ENCODE peak calls at places on chromosomes 13 and 19, in eight cellular contexts. O is transverse colon, Y is GM12878, F is HepG2, L is breast epithelium, Z is sigmoid colon, U is stomach, S is GM23338. V is an unnamed sample.

GRCh38 chr19:56837492-56837891 is 3.0 kb downstream of the PEG3 start:
- DNase-seq in Z (peak), Y (no peak), O (peak), S (no peak), F (peak), U (peak), L (peak), V (peak)

GRCh38 chr19:18086590-18087138 is at the start of gene IL12RB1:
- DNase-seq in F (no peak), Y (peak), U (peak), S (no peak), Z (no peak), L (no peak), O (peak), V (no peak)

GRCh38 chr13:35475960-35476943 is at the start of gene MAB21L1:
- DNase-seq in S (peak), F (no peak), Y (no peak), L (peak), Z (peak), O (peak), U (peak), V (peak)

GRCh38 chr19:50365434-50366306 is at the start of gene NAPSA:
- DNase-seq in F (no peak), O (no peak), S (no peak), Z (no peak), Y (no peak), L (no peak), U (no peak), V (no peak)

GRCh38 chr13:24630121-24630520 is 50.1 kb upstream of the ATP12A start:
- DNase-seq in O (no peak), L (no peak), F (no peak), S (no peak), Z (no peak), Y (no peak), U (no peak), V (no peak)

GRCh38 chr19:33673258-33673875 is 51.6 kb downstream of the CHST8 start:
- DNase-seq in U (peak), Z (no peak), O (no peak), L (no peak), F (no peak), S (no peak), Y (no peak), V (no peak)

GRCh38 chr19:18128044-18128443 is 24.9 kb upstream of the PIK3R2 start:
- DNase-seq in Y (no peak), O (no peak), L (no peak), F (no peak), Z (no peak), U (no peak), S (no peak), V (no peak)

GRCh38 chr13:40161008-40161694 is 505.3 kb downstream of the FOXO1 start:
- DNase-seq in Y (no peak), S (no peak), U (no peak), L (no peak), O (no peak), F (no peak), Z (no peak), V (no peak)

GRCh38 chr13:39536906-39537305 is 66.1 kb downstream of the LHFPL6 start:
- DNase-seq in O (no peak), U (no peak), L (no peak), S (no peak), Z (no peak), F (no peak), Y (no peak), V (no peak)

GRCh38 chr19:18202759-18203407 is 959 bp downstream of the RAB3A start:
- DNase-seq in Z (peak), Y (no peak), O (peak), L (no peak), U (no peak), F (no peak), S (peak), V (no peak)

GRCh38 chr19:6109947-6110346 is 353 bp downstream of the RFX2 start:
- DNase-seq in Y (no peak), L (no peak), S (peak), F (no peak), O (peak), Z (peak), U (no peak), V (no peak)

GRCh38 chr19:50332264-50333038 is 3.3 kb upstream of the KCNC3 start:
- DNase-seq in O (no peak), U (no peak), F (no peak), Y (no peak), S (peak), Z (no peak), L (peak), V (no peak)

GRCh38 chr13:29758591-29759114 is 91.8 kb downstream of the UBL3 start:
- DNase-seq in L (no peak), Y (peak), Z (no peak), O (peak), F (peak), U (peak), S (no peak), V (no peak)

GRCh38 chr13:97364031-97364430 is 69.9 kb upstream of the RAP2A start:
- DNase-seq in U (no peak), L (no peak), S (no peak), O (no peak), Z (no peak), Y (no peak), F (no peak), V (no peak)

GRCh38 chr13:109816112-109816978 is 30.0 kb upstream of the IRS2 start:
- DNase-seq in S (peak), O (no peak), Z (no peak), F (no peak), L (no peak), Y (no peak), U (no peak), V (no peak)

GRCh38 chr19:19445911-19446361 is 40.5 kb downstream of the GATAD2A start:
- DNase-seq in O (no peak), Y (no peak), Z (no peak), L (no peak), U (no peak), S (no peak), F (no peak), V (no peak)

GRCh38 chr13:110014719-110015118 is 228.3 kb upstream of the IRS2 start:
- DNase-seq in O (no peak), F (no peak), L (no peak), Z (no peak), U (no peak), S (no peak), Y (no peak), V (peak)

GRCh38 chr13:44307255-44307654 is 66.4 kb upstream of the SERP2 start:
- DNase-seq in F (no peak), S (no peak), U (no peak), Y (no peak), O (no peak), Z (no peak), L (no peak), V (no peak)

GRCh38 chr13:105979131-105979530 is 556.3 kb downstream of the EFNB2 start:
- DNase-seq in Y (no peak), O (no peak), S (no peak), L (no peak), U (no peak), F (no peak), Z (no peak), V (no peak)

GRCh38 chr13:91620670-91621141 is 222.3 kb downstream of the GPC5 start:
- DNase-seq in O (no peak), L (no peak), Z (no peak), U (no peak), S (no peak), Y (no peak), F (no peak), V (no peak)

GRCh38 chr13:96984061-96984508 is 10.2 kb downstream of the OXGR1 start:
- DNase-seq in S (peak), F (no peak), U (peak), L (peak), Z (no peak), O (peak), Y (peak), V (peak)

GRCh38 chr13:46759861-46760260 is 37.1 kb downstream of the ESD start:
- DNase-seq in L (no peak), U (no peak), O (peak), F (no peak), Z (no peak), S (no peak), Y (no peak), V (peak)

GRCh38 chr19:991174-991931 is 7.2 kb downstream of the WDR18 start:
- DNase-seq in Z (no peak), S (peak), U (no peak), O (peak), F (no peak), L (no peak), Y (no peak), V (no peak)

DNA sequence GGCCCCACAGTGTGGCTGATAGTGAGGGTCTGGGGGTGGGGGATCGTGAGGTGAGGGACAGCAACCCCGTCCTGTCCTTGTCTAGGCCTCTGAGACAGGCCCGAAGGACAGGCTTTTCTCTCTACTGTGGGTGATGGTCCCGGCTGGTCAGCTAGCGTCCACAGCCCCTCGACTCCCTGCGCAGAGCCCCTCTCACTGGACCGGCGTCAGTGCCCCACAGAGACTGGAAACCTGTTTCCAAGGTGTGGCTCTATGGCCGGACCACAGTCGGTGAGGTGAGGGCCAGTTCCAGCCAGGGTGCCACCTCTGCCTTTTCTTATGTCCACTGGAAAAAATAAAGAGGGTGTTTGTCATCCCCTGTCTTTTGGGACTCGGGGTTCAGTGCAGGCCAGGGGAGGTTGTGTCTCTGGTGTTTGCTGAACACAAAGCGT is 22.6 kb downstream of the ATP11A start:
- DNase-seq in U (no peak), F (no peak), L (no peak), O (no peak), Z (peak), S (no peak), Y (no peak), V (no peak)
- H3K27ac ChIP-seq in U (peak), F (peak), L (peak), O (peak), Z (peak), S (peak), Y (no peak), V (peak)

GRCh38 chr19:41309225-41310030 is 544 bp upstream of the CCDC97 start:
- DNase-seq in U (no peak), Z (no peak), L (no peak), O (no peak), F (no peak), S (no peak), Y (no peak), V (no peak)
- TF ChIP-seq POLR2AphosphoS5 in U (no peak), Z (no peak), L (no peak), O (peak), F (no peak), S (no peak), Y (no peak), V (no peak)

GRCh38 chr13:99285432-99286182 is 21.6 kb downstream of the GPR183 start:
- DNase-seq in Z (no peak), L (no peak), S (no peak), Y (no peak), U (no peak), F (peak), O (no peak), V (no peak)
- H3K27ac ChIP-seq in Z (peak), L (peak), S (no peak), Y (no peak), U (peak), F (peak), O (no peak), V (no peak)

GRCh38 chr13:76885203-76886004 is 801 bp downstream of the KCTD12 start:
- DNase-seq in L (peak), U (peak), F (no peak), Z (peak), Y (no peak), O (peak), S (peak), V (peak)

GRCh38 chr13:76884571-76885202 is 1.5 kb downstream of the KCTD12 start:
- DNase-seq in Y (no peak), F (no peak), Z (peak), U (no peak), S (no peak), O (no peak), L (no peak), V (no peak)

GRCh38 chr13:76887070-76887563 is 912 bp upstream of the KCTD12 start:
- DNase-seq in Y (no peak), Z (no peak), F (no peak), L (no peak), S (peak), U (no peak), O (no peak), V (no peak)

GRCh38 chr13:76886005-76886291 is 257 bp downstream of the KCTD12 start:
- DNase-seq in Z (no peak), U (no peak), L (no peak), F (no peak), S (no peak), Y (no peak), O (no peak), V (no peak)

DNA sequence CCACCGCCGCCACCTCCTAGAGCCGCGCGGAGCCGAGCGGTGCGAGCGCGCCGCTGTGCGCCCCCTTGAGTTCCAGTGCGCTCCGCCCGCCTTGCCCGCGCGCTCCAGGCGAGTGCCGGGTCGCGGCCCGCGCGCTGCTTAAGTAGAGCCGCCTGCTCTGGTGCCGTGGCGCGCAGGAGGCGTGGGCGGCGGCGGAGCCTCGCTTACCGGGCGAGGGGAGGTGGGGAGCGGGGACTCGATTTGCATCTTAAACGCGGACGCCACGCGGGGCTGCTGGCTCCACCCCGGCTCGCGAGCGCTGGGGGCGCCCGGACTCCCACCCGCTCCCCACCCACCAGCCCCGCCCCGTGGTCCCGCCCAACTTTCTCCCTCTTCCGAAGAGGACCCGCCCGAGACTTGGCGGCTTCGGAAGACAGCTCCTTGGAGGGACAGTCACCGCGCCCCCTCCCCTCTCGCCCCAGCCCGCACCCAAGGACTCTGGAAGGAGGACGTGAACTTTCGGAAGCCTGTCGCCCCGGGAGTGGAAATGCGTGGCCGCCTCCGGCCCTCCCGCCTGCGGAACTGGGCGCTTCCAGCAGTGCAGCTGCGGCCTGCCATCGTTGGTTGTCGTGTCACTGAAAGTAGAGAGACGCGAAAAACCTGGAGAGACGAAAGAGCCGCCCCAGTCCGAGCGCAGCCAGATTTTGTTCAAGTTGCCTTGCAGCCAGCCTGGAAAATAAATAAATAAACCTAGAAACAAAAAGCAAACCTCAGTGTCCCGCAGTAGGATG is at the start of gene KCTD12:
- DNase-seq in O (peak), L (peak), S (peak), Z (peak), F (no peak), Y (no peak), U (peak), V (peak)
- TF ChIP-seq POLR2AphosphoS5 in O (peak), L (peak), S (peak), Z (peak), F (no peak), Y (no peak), U (peak), V (no peak)

GRCh38 chr13:73250061-73250460 is 191.3 kb downstream of the KLF5 start:
- DNase-seq in S (no peak), Y (no peak), F (no peak), Z (no peak), O (no peak), U (no peak), L (no peak), V (no peak)

GRCh38 chr13:73245271-73245670 is 186.5 kb downstream of the KLF5 start:
- DNase-seq in O (no peak), Y (no peak), L (no peak), F (no peak), S (no peak), U (no peak), Z (no peak), V (no peak)

GRCh38 chr13:73248154-73248553 is 189.3 kb downstream of the KLF5 start:
- DNase-seq in O (no peak), L (no peak), Z (no peak), F (no peak), Y (no peak), S (no peak), U (no peak), V (no peak)

GRCh38 chr13:73251866-73252265 is 193.1 kb downstream of the KLF5 start:
- DNase-seq in S (no peak), O (no peak), F (no peak), U (no peak), Z (no peak), L (no peak), Y (no peak), V (no peak)

DNA sequence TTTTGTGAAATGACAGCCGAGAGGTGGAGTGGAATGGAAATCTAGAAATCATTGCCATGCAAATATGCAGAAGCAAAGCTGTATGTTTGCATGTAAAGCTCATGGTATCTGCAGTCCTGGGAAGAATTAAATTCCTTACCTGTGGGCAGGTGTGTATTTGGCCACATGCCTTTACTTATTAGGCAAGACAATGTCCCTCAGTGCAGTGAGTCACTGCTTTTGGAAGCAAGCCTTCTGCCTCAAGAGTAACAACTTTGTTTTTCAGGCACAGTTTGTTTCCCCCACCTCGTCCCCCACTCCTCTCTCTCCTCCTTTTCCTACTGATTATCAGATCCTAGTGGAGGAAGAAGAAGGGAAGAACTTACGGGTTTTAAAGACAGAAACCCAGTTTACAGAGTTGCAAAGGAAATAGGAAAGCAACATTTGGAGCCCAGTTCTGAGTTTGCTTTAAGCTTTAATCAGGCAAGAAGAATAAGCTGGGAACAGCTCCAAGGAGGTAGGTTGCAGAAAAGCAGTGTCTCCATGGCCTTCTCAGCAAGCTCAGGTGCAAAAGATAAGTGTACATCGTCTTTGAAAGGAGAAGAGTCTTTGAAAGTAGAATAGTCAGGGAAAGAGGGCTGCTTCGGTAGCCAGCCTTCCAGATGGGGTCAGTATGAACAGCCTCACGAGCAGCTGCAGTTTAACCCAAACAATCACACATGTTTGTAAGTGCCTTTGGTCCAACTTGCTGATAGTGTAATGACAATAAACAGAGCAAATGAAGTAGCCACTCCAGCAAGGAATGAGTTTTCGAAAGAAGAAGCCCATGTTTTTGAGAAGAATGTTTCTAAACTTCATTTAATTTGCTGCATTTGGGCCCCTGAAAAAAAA is 190.1 kb downstream of the KLF5 start:
- DNase-seq in S (peak), Y (no peak), F (no peak), U (peak), O (no peak), Z (no peak), L (peak), V (peak)
- H3K27ac ChIP-seq in S (no peak), Y (no peak), F (no peak), U (peak), O (peak), Z (no peak), L (no peak), V (peak)

DNA sequence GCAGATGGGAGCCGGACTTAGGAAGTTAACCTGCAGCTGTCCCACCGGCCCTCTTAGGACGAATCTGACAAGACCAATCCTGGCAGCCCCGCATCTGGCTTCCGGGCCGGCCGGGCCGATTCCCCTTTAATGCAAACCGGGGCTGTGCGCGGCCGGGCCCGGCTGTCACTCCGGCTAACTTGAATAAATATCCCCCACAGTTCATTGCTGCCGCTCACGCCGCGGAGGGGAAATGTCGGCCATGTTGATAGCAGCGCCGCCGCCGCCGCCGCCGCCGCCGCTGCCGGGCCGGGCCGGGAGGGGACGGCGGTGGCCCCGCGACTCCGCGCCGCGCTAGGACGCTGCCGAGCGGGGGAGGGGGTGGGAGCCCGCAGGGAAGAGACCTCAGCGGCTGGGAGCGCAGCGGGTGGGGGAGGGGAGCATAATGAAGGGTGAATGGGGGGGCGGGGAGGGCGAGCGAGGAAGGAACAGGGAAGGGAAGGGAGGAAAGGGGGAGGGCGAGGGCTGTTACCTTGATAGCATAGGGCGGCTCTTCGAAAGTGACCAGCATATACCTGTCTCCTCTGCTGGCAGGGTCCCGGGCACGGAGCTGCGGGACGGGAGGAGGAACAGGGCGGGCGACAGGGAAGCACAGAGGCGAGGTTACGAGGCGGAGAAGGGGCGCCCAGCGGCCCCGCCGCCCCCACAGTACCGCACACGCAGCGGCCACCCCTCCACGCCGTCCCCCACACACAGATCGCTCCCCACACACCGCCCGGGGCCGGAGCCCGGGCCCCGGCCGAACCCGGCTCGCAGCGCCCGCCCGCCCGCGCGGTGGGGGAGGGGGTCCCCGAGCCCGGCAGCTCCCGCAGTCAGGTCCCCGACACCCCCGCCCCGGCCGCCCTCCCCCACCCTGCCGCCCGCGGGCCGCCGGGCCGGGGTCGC is 1.1 kb downstream of the INTS6 start:
- DNase-seq in U (peak), Z (peak), F (peak), S (peak), L (peak), Y (no peak), O (peak), V (peak)
- TF ChIP-seq POLR2AphosphoS5 in U (peak), Z (no peak), F (no peak), S (no peak), L (no peak), Y (no peak), O (no peak), V (peak)

V was measured in prostate gland.